ENCODE peak calls at places on chromosomes 3 and 15, in seven cellular contexts. W, U, K, C, E, L and M are unnamed samples.

GRCh38 chr3:14283821-14284438 is 105.3 kb downstream of the LSM3 start:
- DNase-seq in W (no peak), U (no peak), E (no peak), L (peak), K (no peak), C (peak), M (no peak)

GRCh38 chr15:33126559-33127290 is 67.8 kb downstream of the FMN1 start:
- DNase-seq in E (peak), L (peak), C (peak), W (peak), K (no peak), U (peak), M (peak)

GRCh38 chr3:54393150-54393549 is 270.8 kb downstream of the CACNA2D3 start:
- DNase-seq in E (no peak), W (no peak), L (no peak), U (no peak), C (no peak), K (no peak), M (no peak)

GRCh38 chr3:32238027-32238815 is at the start of gene CMTM8:
- DNase-seq in L (no peak), K (no peak), U (peak), E (peak), C (no peak), W (peak), M (peak)

GRCh38 chr15:90160781-90161727 is 40.1 kb upstream of the SEMA4B start:
- DNase-seq in E (no peak), W (no peak), U (peak), C (no peak), L (no peak), K (no peak), M (no peak)

GRCh38 chr3:127915115-127915936 is at the start of gene KBTBD12:
- DNase-seq in L (no peak), W (no peak), K (peak), U (peak), E (no peak), C (no peak), M (peak)

GRCh38 chr15:29612096-29612495 is 210.2 kb downstream of the TJP1 start:
- DNase-seq in K (no peak), C (no peak), E (no peak), W (no peak), U (no peak), L (peak), M (no peak)

GRCh38 chr3:159018341-159018740 is 216.5 kb downstream of the MFSD1 start:
- DNase-seq in L (no peak), E (no peak), U (no peak), C (no peak), K (no peak), W (no peak), M (no peak)

GRCh38 chr15:49101536-49101935 is 53.9 kb downstream of the COPS2 start:
- DNase-seq in K (no peak), L (peak), W (no peak), E (no peak), U (no peak), C (no peak), M (no peak)

GRCh38 chr3:150251187-150251592 is 156.9 kb upstream of the TSC22D2 start:
- DNase-seq in W (no peak), L (no peak), E (no peak), U (no peak), C (no peak), K (no peak), M (no peak)

GRCh38 chr15:85726446-85726845 is 68.3 kb downstream of the KLHL25 start:
- DNase-seq in L (peak), U (no peak), K (no peak), W (no peak), C (no peak), E (no peak), M (no peak)

GRCh38 chr3:23390446-23390845 is 187.3 kb downstream of the UBE2E2 start:
- DNase-seq in L (no peak), W (no peak), C (no peak), U (no peak), K (no peak), E (no peak), M (no peak)

GRCh38 chr15:73394782-73395181 is 26.0 kb upstream of the HCN4 start:
- DNase-seq in E (no peak), W (no peak), K (no peak), C (no peak), L (no peak), U (no peak), M (peak)

GRCh38 chr15:68681836-68682235 is 103.0 kb downstream of the CORO2B start:
- DNase-seq in E (no peak), W (no peak), K (no peak), C (no peak), L (no peak), U (no peak), M (no peak)

GRCh38 chr3:179189764-179190163 is 41.6 kb downstream of the PIK3CA start:
- DNase-seq in C (no peak), E (no peak), K (no peak), L (no peak), U (no peak), W (no peak), M (no peak)

GRCh38 chr3:59796486-59796885 is 746.7 kb upstream of the CFAP20DC start:
- DNase-seq in C (no peak), K (no peak), W (no peak), E (no peak), L (no peak), U (no peak), M (no peak)